ENCODE peak calls at places on chromosome 10, in five cellular contexts. B is lower leg skin, F is sigmoid colon, P is IMR-90, M is NB4. K is an unnamed sample.

GRCh38 chr10:92946491-92946890 is 98.2 kb downstream of the EXOC6 start:
- DNase-seq in B (no peak), F (no peak), P (no peak), M (no peak), K (no peak)

GRCh38 chr10:15571570-15571969 is 148.2 kb downstream of the ITGA8 start:
- DNase-seq in B (no peak), F (peak), P (peak), M (no peak), K (no peak)

GRCh38 chr10:132546567-132547420 is 9.2 kb downstream of the INPP5A start:
- DNase-seq in B (no peak), F (peak), P (no peak), M (no peak), K (no peak)

GRCh38 chr10:25392132-25392531 is 217.3 kb downstream of the GPR158 start:
- DNase-seq in B (no peak), F (no peak), P (no peak), M (no peak), K (no peak)

GRCh38 chr10:47372726-47373125 is 11.4 kb downstream of the ZNF488 start:
- DNase-seq in B (peak), F (no peak), P (no peak), M (no peak), K (no peak)

GRCh38 chr10:71077143-71077581 is 135.2 kb upstream of the UNC5B start:
- DNase-seq in B (no peak), F (peak), P (no peak), M (no peak), K (no peak)

GRCh38 chr10:123429631-123430257 is 236.4 kb upstream of the GPR26 start:
- DNase-seq in B (no peak), F (no peak), P (no peak), M (no peak), K (no peak)

GRCh38 chr10:109823196-109823595 is 100.1 kb downstream of the XPNPEP1 start:
- DNase-seq in B (no peak), F (no peak), P (no peak), M (no peak), K (no peak)

GRCh38 chr10:131815366-131816156 is 85.2 kb upstream of the PPP2R2D start:
- DNase-seq in B (no peak), F (no peak), P (no peak), M (no peak), K (no peak)

GRCh38 chr10:125159932-125160855 is at the start of gene CTBP2:
- DNase-seq in B (no peak), F (peak), P (no peak), M (peak), K (peak)

GRCh38 chr10:132448248-132448731 is 51.3 kb downstream of the PWWP2B start:
- DNase-seq in B (peak), F (no peak), P (no peak), M (peak), K (peak)

GRCh38 chr10:124820121-124820520 is 18.5 kb downstream of the ABRAXAS2 start:
- DNase-seq in B (no peak), F (no peak), P (no peak), M (no peak), K (no peak)

GRCh38 chr10:110916554-110917346 is 2.2 kb downstream of the BBIP1 start:
- DNase-seq in B (no peak), F (no peak), P (peak), M (peak), K (no peak)

GRCh38 chr10:20631229-20631628 is 265.9 kb downstream of the NEBL start:
- DNase-seq in B (no peak), F (no peak), P (no peak), M (no peak), K (no peak)

GRCh38 chr10:30182191-30183075 is 123.0 kb upstream of the JCAD start:
- DNase-seq in B (no peak), F (no peak), P (peak), M (no peak), K (peak)

GRCh38 chr10:71750124-71750841 is 23.0 kb downstream of the VSIR start:
- DNase-seq in B (no peak), F (no peak), P (no peak), M (peak), K (no peak)

GRCh38 chr10:102313221-102313896 is 68.0 kb downstream of the GBF1 start:
- DNase-seq in B (no peak), F (no peak), P (no peak), M (no peak), K (no peak)

GRCh38 chr10:14837003-14837755 is 658 bp downstream of the CDNF start:
- DNase-seq in B (no peak), F (no peak), P (no peak), M (peak), K (no peak)

GRCh38 chr10:101046332-101047238 is 15.2 kb upstream of the KAZALD1 start:
- DNase-seq in B (no peak), F (no peak), P (peak), M (no peak), K (no peak)

GRCh38 chr10:62050941-62051433 is 149.5 kb downstream of the ARID5B start:
- DNase-seq in B (peak), F (no peak), P (peak), M (peak), K (peak)

GRCh38 chr10:24513155-24513554 is 210.5 kb downstream of the ARHGAP21 start:
- DNase-seq in B (no peak), F (no peak), P (peak), M (peak), K (peak)

GRCh38 chr10:14585287-14586193 is 189.2 kb downstream of the FAM107B start:
- DNase-seq in B (no peak), F (no peak), P (no peak), M (no peak), K (no peak)

DNA sequence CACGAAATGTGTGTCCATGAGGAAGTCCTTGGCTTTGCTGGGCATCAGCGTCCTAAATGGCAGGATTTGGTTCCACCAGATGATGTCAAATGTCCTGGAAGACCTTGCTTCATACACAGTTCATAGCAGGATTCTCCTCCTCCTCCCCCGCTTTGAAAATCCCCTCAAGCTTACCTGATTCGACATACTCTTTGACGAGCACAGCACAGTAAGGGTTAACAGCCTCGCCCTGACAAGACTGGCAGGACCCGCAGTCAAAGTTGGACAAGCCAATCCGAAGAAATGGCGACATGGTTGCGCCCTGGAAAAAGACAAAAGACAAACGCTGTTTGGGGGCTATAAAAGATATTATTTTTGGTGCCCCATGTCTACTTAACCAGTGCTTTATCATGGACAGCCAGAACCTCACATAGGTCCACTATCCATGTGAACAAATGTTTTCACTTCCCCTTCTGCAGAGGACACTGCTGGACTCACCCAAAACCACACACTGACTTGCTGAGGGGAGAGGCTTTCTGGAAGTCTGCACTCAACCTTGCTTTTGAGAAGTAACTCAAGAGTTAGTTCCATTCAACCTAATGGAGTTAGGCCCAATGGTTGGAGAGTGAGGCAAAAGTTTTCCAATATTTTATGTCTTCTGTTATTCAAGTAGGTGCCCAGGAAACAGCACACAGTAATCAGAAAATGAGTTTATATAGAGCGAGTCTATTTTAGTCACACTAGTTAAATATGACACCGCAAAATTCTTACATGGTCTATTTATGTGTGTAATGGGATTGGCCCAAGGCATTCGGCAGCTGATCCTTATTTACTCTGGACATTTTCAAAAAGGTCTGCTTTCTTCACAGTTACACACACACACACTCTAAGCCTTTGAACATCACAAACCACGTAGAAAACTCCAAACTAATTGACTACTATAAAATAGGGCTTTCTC is 65.0 kb downstream of the PRKCQ start:
- DNase-seq in B (no peak), F (no peak), P (no peak), M (peak), K (no peak)
- TF ChIP-seq POLR2A in B (no peak), F (no peak), P (no peak), M (no peak), K (no peak)

GRCh38 chr10:3774814-3775670 is 10.0 kb downstream of the KLF6 start:
- DNase-seq in B (peak), F (peak), P (peak), M (peak), K (no peak)
- TF ChIP-seq POLR2A in B (no peak), F (no peak), P (peak), M (no peak), K (no peak)

GRCh38 chr10:3128379-3129130 is 44.0 kb downstream of the PITRM1 start:
- DNase-seq in B (no peak), F (no peak), P (no peak), M (no peak), K (no peak)

GRCh38 chr10:3127921-3128320 is 44.7 kb downstream of the PITRM1 start:
- DNase-seq in B (no peak), F (no peak), P (no peak), M (no peak), K (no peak)

GRCh38 chr10:3132036-3133025 is 40.3 kb downstream of the PITRM1 start:
- DNase-seq in B (no peak), F (no peak), P (no peak), M (no peak), K (no peak)

GRCh38 chr10:3131098-3131497 is 41.5 kb downstream of the PITRM1 start:
- DNase-seq in B (no peak), F (no peak), P (peak), M (no peak), K (no peak)

DNA sequence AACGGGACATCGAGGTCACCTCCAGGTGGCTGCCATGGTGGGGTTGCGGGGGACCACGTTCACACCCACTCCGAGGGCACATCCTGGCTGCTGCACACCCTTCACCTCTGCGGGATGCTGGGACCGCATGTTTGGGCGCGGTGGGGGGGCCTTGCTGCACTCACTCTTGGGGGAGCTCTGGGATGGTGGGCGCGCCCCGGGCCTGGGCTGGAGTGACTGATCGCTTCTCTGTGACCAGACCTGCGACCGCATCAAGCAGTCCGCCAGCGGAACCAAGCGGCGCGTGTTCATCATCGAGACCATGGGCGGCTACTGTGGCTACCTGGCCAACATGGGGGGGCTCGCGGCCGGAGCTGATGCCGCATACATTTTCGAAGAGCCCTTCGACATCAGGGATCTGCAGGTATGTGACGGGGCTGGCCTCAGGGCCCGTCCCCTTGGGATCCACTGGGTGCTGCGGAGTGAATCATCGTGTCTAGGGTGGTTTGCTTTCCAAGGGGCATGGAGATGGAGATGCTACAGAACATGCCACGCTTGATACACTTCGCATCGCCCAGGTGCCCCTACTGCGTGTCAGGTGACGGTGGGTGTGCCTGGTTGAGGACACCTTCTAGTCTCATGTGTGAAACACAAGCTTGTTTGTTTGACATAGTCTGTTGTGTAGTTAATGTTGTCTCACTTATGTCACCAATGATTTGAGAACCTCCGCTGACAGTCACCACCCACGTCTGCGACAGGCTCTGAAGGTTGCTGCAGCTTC is 42.8 kb downstream of the PITRM1 start:
- DNase-seq in B (no peak), F (peak), P (no peak), M (no peak), K (no peak)
- TF ChIP-seq POLR2A in B (no peak), F (no peak), P (no peak), M (no peak), K (no peak)

GRCh38 chr10:31774928-31775668 is 153.5 kb downstream of the ARHGAP12 start:
- DNase-seq in B (no peak), F (no peak), P (no peak), M (no peak), K (no peak)
- TF ChIP-seq POLR2A in B (no peak), F (no peak), P (no peak), M (no peak), K (no peak)

GRCh38 chr10:116548301-116548700 is 2.6 kb downstream of the PNLIP start:
- DNase-seq in B (no peak), F (no peak), P (no peak), M (no peak), K (no peak)

GRCh38 chr10:116557305-116557880 is 11.7 kb downstream of the PNLIP start:
- DNase-seq in B (no peak), F (no peak), P (no peak), M (no peak), K (no peak)

GRCh38 chr10:116554628-116555027 is 8.9 kb downstream of the PNLIP start:
- DNase-seq in B (no peak), F (no peak), P (no peak), M (no peak), K (no peak)

GRCh38 chr10:116555882-116556281 is 10.2 kb downstream of the PNLIP start:
- DNase-seq in B (no peak), F (no peak), P (no peak), M (no peak), K (no peak)

DNA sequence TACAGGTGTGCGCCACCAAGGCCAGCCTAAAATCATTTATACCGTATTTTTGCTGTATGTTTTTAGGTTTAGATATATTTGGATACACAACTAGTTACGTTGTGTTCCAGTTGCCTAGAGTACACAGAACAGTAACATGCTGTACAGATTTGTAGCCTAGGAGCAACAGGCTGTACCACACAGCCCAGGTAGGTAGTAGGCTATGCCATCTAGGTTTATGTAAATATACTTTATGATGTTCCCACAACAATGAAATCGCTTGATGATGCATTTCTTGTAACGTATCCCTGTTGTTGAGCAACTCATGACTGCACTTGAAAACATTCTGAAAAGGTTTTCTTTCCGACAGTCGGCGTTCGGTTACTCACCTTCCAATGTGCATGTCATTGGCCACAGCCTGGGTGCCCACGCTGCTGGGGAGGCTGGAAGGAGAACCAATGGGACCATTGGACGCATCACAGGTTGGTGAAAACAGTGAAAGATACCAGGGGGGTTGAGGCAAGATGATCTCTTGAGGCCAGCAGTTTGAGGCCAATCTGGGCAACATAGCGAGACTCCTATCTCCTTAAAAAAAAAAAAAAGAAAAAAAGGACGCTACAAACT is 7.7 kb downstream of the PNLIP start:
- DNase-seq in B (no peak), F (no peak), P (no peak), M (no peak), K (no peak)
- TF ChIP-seq POLR2A in B (no peak), F (no peak), P (no peak), M (no peak), K (no peak)

DNA sequence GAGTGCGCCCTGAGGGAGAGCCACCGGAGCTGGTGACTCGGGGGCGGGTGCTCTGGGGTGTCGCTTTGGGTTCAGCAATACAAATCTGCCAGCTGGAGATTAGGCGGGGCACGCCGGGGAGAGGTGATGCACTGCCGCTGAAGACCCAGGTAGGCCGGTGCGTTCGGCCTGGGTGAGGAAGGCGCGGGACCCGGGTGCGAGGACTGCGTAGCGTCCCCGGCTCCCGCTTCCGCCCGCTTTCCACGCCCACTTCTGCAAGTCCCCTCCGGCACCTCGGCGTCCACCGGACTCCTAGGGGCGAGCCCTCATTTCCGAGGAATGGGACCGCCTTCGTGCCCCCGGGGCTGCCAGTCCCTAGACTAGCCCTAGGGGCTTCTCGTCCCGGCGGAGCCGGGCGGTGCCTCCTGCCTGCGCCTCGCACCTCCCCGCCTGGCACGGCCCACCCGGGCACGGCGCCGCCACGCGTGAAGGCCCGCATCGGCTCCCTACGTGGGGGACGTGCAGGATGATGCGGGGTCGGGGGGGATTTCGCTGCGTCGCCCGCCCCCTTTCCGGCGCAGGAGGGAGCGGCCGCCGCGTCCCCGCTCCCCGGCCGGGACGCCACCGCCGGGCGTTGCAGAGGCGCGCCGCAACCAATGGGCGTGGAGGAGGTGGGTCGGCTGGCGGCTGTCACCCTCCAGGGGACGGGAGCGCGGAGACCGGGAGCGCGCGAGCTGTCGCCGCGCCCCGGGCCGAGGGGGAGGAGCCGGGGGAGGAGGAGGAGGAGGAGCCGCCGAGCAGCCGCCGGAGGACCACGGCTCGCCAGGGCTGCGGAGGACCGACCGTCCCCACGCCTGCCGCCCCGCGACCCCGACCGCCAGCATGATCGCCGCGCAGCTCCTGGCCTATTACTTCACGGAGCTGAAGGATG is 40.0 kb downstream of the HK1 start:
- DNase-seq in B (peak), F (peak), P (peak), M (peak), K (peak)
- TF ChIP-seq POLR2A in B (no peak), F (peak), P (peak), M (no peak), K (peak)

GRCh38 chr10:11299125-11299524 is 281.5 kb downstream of the CELF2 start:
- DNase-seq in B (no peak), F (no peak), P (no peak), M (no peak), K (no peak)

GRCh38 chr10:11297136-11297535 is 279.5 kb downstream of the CELF2 start:
- DNase-seq in B (no peak), F (no peak), P (no peak), M (no peak), K (no peak)

GRCh38 chr10:11300071-11300470 is 282.4 kb downstream of the CELF2 start:
- DNase-seq in B (no peak), F (no peak), P (no peak), M (no peak), K (no peak)

GRCh38 chr10:11300563-11300962 is 282.9 kb downstream of the CELF2 start:
- DNase-seq in B (no peak), F (no peak), P (no peak), M (no peak), K (no peak)

GRCh38 chr10:11298116-11298515 is 280.4 kb downstream of the CELF2 start:
- DNase-seq in B (no peak), F (no peak), P (no peak), M (no peak), K (no peak)
- TF ChIP-seq POLR2A in B (no peak), F (no peak), P (no peak), M (no peak), K (no peak)

K was measured in H54.